ENCODE peak calls at places on chromosome 1, in eight cellular contexts. One of them, this sample, is unnamed.

GRCh38 chr1:3541930-3542329 is 69.4 kb downstream of the MEGF6 start:
- DNase-seq in esophagus squamous epithelium: no peak
- DNase-seq in breast epithelium: no peak
- DNase-seq in Peyer's patch: no peak
- DNase-seq in pancreas: no peak
- DNase-seq in heart right ventricle: no peak
- DNase-seq in PC-9: peak; percentile 75
- DNase-seq in H9: no peak
- DNase-seq in this sample: no peak

GRCh38 chr1:20255666-20256065 is 35.0 kb upstream of the VWA5B1 start:
- DNase-seq in esophagus squamous epithelium: no peak
- DNase-seq in breast epithelium: no peak
- DNase-seq in Peyer's patch: peak; percentile 64
- DNase-seq in pancreas: no peak
- DNase-seq in heart right ventricle: no peak
- DNase-seq in PC-9: peak; percentile 31
- DNase-seq in H9: peak; percentile 43
- DNase-seq in this sample: no peak

GRCh38 chr1:110630770-110631663 is 24.9 kb upstream of the KCNA2 start:
- DNase-seq in esophagus squamous epithelium: no peak
- DNase-seq in breast epithelium: peak; percentile 41
- DNase-seq in Peyer's patch: peak; percentile 76
- DNase-seq in pancreas: peak; percentile 88
- DNase-seq in heart right ventricle: peak; percentile 75
- DNase-seq in PC-9: peak; percentile 63
- DNase-seq in H9: peak; percentile 88
- DNase-seq in this sample: peak; percentile 87

GRCh38 chr1:153805042-153805745 is 30.0 kb downstream of the SLC27A3 start:
- DNase-seq in esophagus squamous epithelium: peak; percentile 29
- DNase-seq in breast epithelium: peak; percentile 45
- DNase-seq in Peyer's patch: no peak
- DNase-seq in pancreas: no peak
- DNase-seq in heart right ventricle: no peak
- DNase-seq in PC-9: peak; percentile 33
- DNase-seq in H9: no peak
- DNase-seq in this sample: peak; percentile 64

GRCh38 chr1:106646261-106646660 is 410.2 kb upstream of the PRMT6 start:
- DNase-seq in esophagus squamous epithelium: no peak
- DNase-seq in breast epithelium: no peak
- DNase-seq in Peyer's patch: no peak
- DNase-seq in pancreas: no peak
- DNase-seq in heart right ventricle: no peak
- DNase-seq in PC-9: no peak
- DNase-seq in H9: no peak
- DNase-seq in this sample: no peak

GRCh38 chr1:157137773-157138219 is 399 bp downstream of the ETV3 start:
- DNase-seq in esophagus squamous epithelium: no peak
- DNase-seq in breast epithelium: peak; percentile 26
- DNase-seq in Peyer's patch: peak; percentile 56
- DNase-seq in pancreas: no peak
- DNase-seq in heart right ventricle: no peak
- DNase-seq in PC-9: no peak
- DNase-seq in H9: no peak
- DNase-seq in this sample: no peak

GRCh38 chr1:204477036-204477740 is 17.4 kb downstream of the PIK3C2B start:
- DNase-seq in esophagus squamous epithelium: no peak
- DNase-seq in breast epithelium: no peak
- DNase-seq in Peyer's patch: no peak
- DNase-seq in pancreas: no peak
- DNase-seq in heart right ventricle: no peak
- DNase-seq in PC-9: no peak
- DNase-seq in H9: no peak
- DNase-seq in this sample: no peak

GRCh38 chr1:209207701-209208286 is 375.7 kb upstream of the CAMK1G start:
- DNase-seq in esophagus squamous epithelium: no peak
- DNase-seq in breast epithelium: peak; percentile 53
- DNase-seq in Peyer's patch: peak; percentile 66
- DNase-seq in pancreas: peak; percentile 80
- DNase-seq in heart right ventricle: peak; percentile 62
- DNase-seq in PC-9: peak; percentile 47
- DNase-seq in H9: peak; percentile 84
- DNase-seq in this sample: peak; percentile 73

GRCh38 chr1:119340861-119341261 is 27.7 kb upstream of the HAO2 start:
- DNase-seq in esophagus squamous epithelium: no peak
- DNase-seq in breast epithelium: no peak
- DNase-seq in Peyer's patch: no peak
- DNase-seq in pancreas: no peak
- DNase-seq in heart right ventricle: no peak
- DNase-seq in PC-9: no peak
- DNase-seq in H9: peak; percentile 71
- DNase-seq in this sample: no peak

GRCh38 chr1:245121523-245121922 is 33.3 kb upstream of the KIF26B start:
- DNase-seq in esophagus squamous epithelium: no peak
- DNase-seq in breast epithelium: no peak
- DNase-seq in Peyer's patch: no peak
- DNase-seq in pancreas: no peak
- DNase-seq in heart right ventricle: no peak
- DNase-seq in PC-9: no peak
- DNase-seq in H9: peak; percentile 40
- DNase-seq in this sample: peak; percentile 26

GRCh38 chr1:79198841-79199240 is 192.3 kb upstream of the ADGRL4 start:
- DNase-seq in esophagus squamous epithelium: no peak
- DNase-seq in breast epithelium: no peak
- DNase-seq in Peyer's patch: no peak
- DNase-seq in pancreas: no peak
- DNase-seq in heart right ventricle: no peak
- DNase-seq in PC-9: no peak
- DNase-seq in H9: no peak
- DNase-seq in this sample: no peak

GRCh38 chr1:210232524-210233215 is at the start of gene SERTAD4:
- DNase-seq in esophagus squamous epithelium: no peak
- DNase-seq in breast epithelium: peak; percentile 88
- DNase-seq in Peyer's patch: no peak
- DNase-seq in pancreas: peak; percentile 66
- DNase-seq in heart right ventricle: peak; percentile 41
- DNase-seq in PC-9: peak; percentile 86
- DNase-seq in H9: peak; percentile 60
- DNase-seq in this sample: peak; percentile 68

GRCh38 chr1:214445846-214446614 is 105.4 kb downstream of the PTPN14 start:
- DNase-seq in esophagus squamous epithelium: no peak
- DNase-seq in breast epithelium: no peak
- DNase-seq in Peyer's patch: no peak
- DNase-seq in pancreas: no peak
- DNase-seq in heart right ventricle: no peak
- DNase-seq in PC-9: no peak
- DNase-seq in H9: no peak
- DNase-seq in this sample: no peak

GRCh38 chr1:74463301-74463988 is 49.0 kb downstream of the LRRC53 start:
- DNase-seq in esophagus squamous epithelium: no peak
- DNase-seq in breast epithelium: no peak
- DNase-seq in Peyer's patch: no peak
- DNase-seq in pancreas: no peak
- DNase-seq in heart right ventricle: no peak
- DNase-seq in PC-9: no peak
- DNase-seq in H9: no peak
- DNase-seq in this sample: no peak
- H3K27ac ChIP-seq in esophagus squamous epithelium: no peak overlapping the region
- H3K27ac ChIP-seq in breast epithelium: no peak overlapping the region
- H3K27ac ChIP-seq in Peyer's patch: no peak overlapping the region
- H3K27ac ChIP-seq in pancreas: no peak overlapping the region
- H3K27ac ChIP-seq in heart right ventricle: no peak overlapping the region
- H3K27ac ChIP-seq in PC-9: no peak overlapping the region
- H3K27ac ChIP-seq in H9: no peak overlapping the region
- H3K27ac ChIP-seq in this sample: no peak overlapping the region

GRCh38 chr1:205667909-205668643 is 12.2 kb downstream of the SLC45A3 start:
- DNase-seq in esophagus squamous epithelium: no peak
- DNase-seq in breast epithelium: peak; percentile 63
- DNase-seq in Peyer's patch: no peak
- DNase-seq in pancreas: no peak
- DNase-seq in heart right ventricle: no peak
- DNase-seq in PC-9: no peak
- DNase-seq in H9: no peak
- DNase-seq in this sample: no peak
- H3K4me1 ChIP-seq in esophagus squamous epithelium: peaks cover 69% of the 10 kb centered on the region
- H3K4me1 ChIP-seq in breast epithelium: peaks cover 3% of the 10 kb centered on the region
- H3K4me1 ChIP-seq in Peyer's patch: peaks cover 31% of the 10 kb centered on the region
- H3K4me1 ChIP-seq in pancreas: no peaks in the 10 kb centered on the region
- H3K4me1 ChIP-seq in heart right ventricle: no peaks in the 10 kb centered on the region
- H3K4me1 ChIP-seq in PC-9: peaks cover 99% of the 10 kb centered on the region
- H3K4me1 ChIP-seq in H9: peaks cover 19% of the 10 kb centered on the region
- H3K4me1 ChIP-seq in this sample: no peaks in the 10 kb centered on the region

GRCh38 chr1:201126832-201127754 is at the start of gene ASCL5:
- DNase-seq in esophagus squamous epithelium: no peak
- DNase-seq in breast epithelium: no peak
- DNase-seq in Peyer's patch: peak; percentile 63
- DNase-seq in pancreas: peak; percentile 71
- DNase-seq in heart right ventricle: no peak
- DNase-seq in PC-9: peak; percentile 72
- DNase-seq in H9: peak; percentile 91
- DNase-seq in this sample: peak; percentile 70
- TF ChIP-seq CTCF in esophagus squamous epithelium: no peak
- TF ChIP-seq CTCF in breast epithelium: no peak
- TF ChIP-seq CTCF in Peyer's patch: no peak
- TF ChIP-seq CTCF in pancreas: no peak
- TF ChIP-seq CTCF in heart right ventricle: no peak
- TF ChIP-seq CTCF in PC-9: peak; percentile 30
- TF ChIP-seq CTCF in H9: no peak
- TF ChIP-seq CTCF in this sample: no peak

GRCh38 chr1:23594149-23594917 is 35.0 kb upstream of the ID3 start:
- DNase-seq in esophagus squamous epithelium: no peak
- DNase-seq in breast epithelium: no peak
- DNase-seq in Peyer's patch: no peak
- DNase-seq in pancreas: no peak
- DNase-seq in heart right ventricle: no peak
- DNase-seq in PC-9: no peak
- DNase-seq in H9: no peak
- DNase-seq in this sample: no peak

GRCh38 chr1:23591460-23592208 is 32.3 kb upstream of the ID3 start:
- DNase-seq in esophagus squamous epithelium: no peak
- DNase-seq in breast epithelium: no peak
- DNase-seq in Peyer's patch: no peak
- DNase-seq in pancreas: no peak
- DNase-seq in heart right ventricle: peak; percentile 25
- DNase-seq in PC-9: no peak
- DNase-seq in H9: no peak
- DNase-seq in this sample: no peak

GRCh38 chr1:23593042-23593521 is 33.8 kb upstream of the ID3 start:
- DNase-seq in esophagus squamous epithelium: no peak
- DNase-seq in breast epithelium: no peak
- DNase-seq in Peyer's patch: no peak
- DNase-seq in pancreas: no peak
- DNase-seq in heart right ventricle: no peak
- DNase-seq in PC-9: no peak
- DNase-seq in H9: no peak
- DNase-seq in this sample: no peak

GRCh38 chr1:23593556-23594148 is 34.4 kb upstream of the ID3 start:
- DNase-seq in esophagus squamous epithelium: no peak
- DNase-seq in breast epithelium: peak; percentile 68
- DNase-seq in Peyer's patch: no peak
- DNase-seq in pancreas: peak; percentile 75
- DNase-seq in heart right ventricle: no peak
- DNase-seq in PC-9: peak; percentile 88
- DNase-seq in H9: peak; percentile 79
- DNase-seq in this sample: no peak

GRCh38 chr1:23592209-23592905 is 33.1 kb upstream of the ID3 start:
- DNase-seq in esophagus squamous epithelium: no peak
- DNase-seq in breast epithelium: no peak
- DNase-seq in Peyer's patch: no peak
- DNase-seq in pancreas: no peak
- DNase-seq in heart right ventricle: no peak
- DNase-seq in PC-9: no peak
- DNase-seq in H9: no peak
- DNase-seq in this sample: no peak
- H3K27ac ChIP-seq in esophagus squamous epithelium: peak overlapping the region; percentile 74
- H3K27ac ChIP-seq in breast epithelium: no peak overlapping the region
- H3K27ac ChIP-seq in Peyer's patch: no peak overlapping the region
- H3K27ac ChIP-seq in pancreas: no peak overlapping the region
- H3K27ac ChIP-seq in heart right ventricle: peak overlapping the region; percentile 63
- H3K27ac ChIP-seq in PC-9: peak overlapping the region; percentile 93
- H3K27ac ChIP-seq in H9: no peak overlapping the region
- H3K27ac ChIP-seq in this sample: no peak overlapping the region

GRCh38 chr1:55747285-55747890 is 532.2 kb upstream of the USP24 start:
- DNase-seq in esophagus squamous epithelium: no peak
- DNase-seq in breast epithelium: no peak
- DNase-seq in Peyer's patch: no peak
- DNase-seq in pancreas: no peak
- DNase-seq in heart right ventricle: no peak
- DNase-seq in PC-9: no peak
- DNase-seq in H9: no peak
- DNase-seq in this sample: no peak

GRCh38 chr1:55746710-55747109 is 531.5 kb upstream of the USP24 start:
- DNase-seq in esophagus squamous epithelium: no peak
- DNase-seq in breast epithelium: no peak
- DNase-seq in Peyer's patch: no peak
- DNase-seq in pancreas: no peak
- DNase-seq in heart right ventricle: no peak
- DNase-seq in PC-9: no peak
- DNase-seq in H9: no peak
- DNase-seq in this sample: no peak

DNA sequence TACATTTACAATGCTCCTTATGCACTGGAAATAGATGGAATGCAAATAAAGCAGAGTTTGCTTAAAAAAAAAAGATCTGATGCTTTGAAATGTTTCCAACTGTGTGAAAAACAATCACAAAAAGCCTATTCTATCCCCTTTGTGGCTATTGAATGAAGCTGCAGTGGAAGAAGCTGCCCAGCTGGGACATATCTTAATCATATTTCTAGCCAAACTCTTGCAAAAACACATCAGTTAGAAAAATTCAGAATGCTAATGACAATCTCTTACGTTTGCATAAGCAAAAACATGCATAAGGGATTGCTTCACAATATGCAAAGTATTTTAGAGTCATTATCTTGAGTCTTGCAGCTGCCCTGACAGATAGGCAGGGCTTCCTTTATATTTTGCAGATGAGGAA is 526.4 kb upstream of the USP24 start:
- DNase-seq in esophagus squamous epithelium: no peak
- DNase-seq in breast epithelium: no peak
- DNase-seq in Peyer's patch: no peak
- DNase-seq in pancreas: no peak
- DNase-seq in heart right ventricle: no peak
- DNase-seq in PC-9: no peak
- DNase-seq in H9: no peak
- DNase-seq in this sample: no peak
- H3K4me1 ChIP-seq in esophagus squamous epithelium: peaks cover 5% of the 10 kb centered on the region
- H3K4me1 ChIP-seq in breast epithelium: no peaks in the 10 kb centered on the region
- H3K4me1 ChIP-seq in Peyer's patch: no peaks in the 10 kb centered on the region
- H3K4me1 ChIP-seq in pancreas: peaks cover 4% of the 10 kb centered on the region
- H3K4me1 ChIP-seq in heart right ventricle: no peaks in the 10 kb centered on the region
- H3K4me1 ChIP-seq in PC-9: no peaks in the 10 kb centered on the region
- H3K4me1 ChIP-seq in H9: peaks cover 2% of the 10 kb centered on the region
- H3K4me1 ChIP-seq in this sample: no peaks in the 10 kb centered on the region

GRCh38 chr1:33339413-33339812 is 18.5 kb upstream of the A3GALT2 start:
- DNase-seq in esophagus squamous epithelium: no peak
- DNase-seq in breast epithelium: no peak
- DNase-seq in Peyer's patch: no peak
- DNase-seq in pancreas: no peak
- DNase-seq in heart right ventricle: no peak
- DNase-seq in PC-9: no peak
- DNase-seq in H9: no peak
- DNase-seq in this sample: no peak
- TF ChIP-seq CTCF in esophagus squamous epithelium: no peak
- TF ChIP-seq CTCF in breast epithelium: no peak
- TF ChIP-seq CTCF in Peyer's patch: no peak
- TF ChIP-seq CTCF in pancreas: no peak
- TF ChIP-seq CTCF in heart right ventricle: no peak
- TF ChIP-seq CTCF in PC-9: no peak
- TF ChIP-seq CTCF in H9: peak; percentile 37
- TF ChIP-seq CTCF in this sample: peak; percentile 26